ENCODE peak calls at places on chromosomes 6 and 20, in nine cellular contexts. N is kidney; J is mesenchymal stem cell; G is neuronal stem cell; I is cardiac muscle cell; R is fibroblast of lung; Z is effector memory CD4-positive, alpha-beta T cell; B is ascending aorta; T is mammary epithelial cell. V is an unnamed sample.

GRCh38 chr6:146898069-146898887 is 299.5 kb downstream of the ADGB start:
- DNase-seq in N (no peak), Z (no peak), G (no peak), J (no peak), I (no peak), B (no peak), T (no peak), R (no peak), V (no peak)

GRCh38 chr20:53224851-53225250 is 252.7 kb downstream of the TSHZ2 start:
- DNase-seq in T (no peak), N (no peak), I (no peak), R (peak; percentile 84), J (peak; percentile 53), G (no peak), Z (no peak), B (no peak), V (no peak)

GRCh38 chr6:106087548-106088325 is 1.6 kb downstream of the PRDM1 start:
- DNase-seq in I (peak; percentile 5), B (no peak), T (peak; percentile 60), R (peak; percentile 85), Z (no peak), J (peak; percentile 86), N (no peak), G (no peak), V (no peak)

GRCh38 chr20:14406495-14406894 is 69.1 kb upstream of the FLRT3 start:
- DNase-seq in J (no peak), R (peak; percentile 56), T (peak; percentile 72), I (no peak), G (no peak), N (no peak), B (no peak), Z (no peak), V (no peak)

GRCh38 chr6:3385660-3386151 is 71.1 kb downstream of the SLC22A23 start:
- DNase-seq in T (no peak), J (no peak), R (peak; percentile 13), I (no peak), G (no peak), N (no peak), Z (no peak), B (peak; percentile 61), V (no peak)

GRCh38 chr6:11482616-11483015 is 54.9 kb upstream of the TMEM170B start:
- DNase-seq in Z (no peak), G (no peak), T (no peak), I (no peak), N (no peak), B (no peak), R (no peak), J (peak; percentile 39), V (no peak)

GRCh38 chr6:68994561-68994960 is 359.5 kb downstream of the ADGRB3 start:
- DNase-seq in Z (no peak), N (no peak), J (no peak), T (no peak), G (no peak), B (no peak), I (no peak), R (no peak), V (no peak)

GRCh38 chr6:52503853-52504777 is 72.7 kb downstream of the TRAM2 start:
- DNase-seq in T (peak; percentile 99), J (peak; percentile 91), I (no peak), N (peak; percentile 98), R (peak; percentile 87), G (no peak), Z (no peak), B (peak; percentile 93), V (peak; percentile 86)

GRCh38 chr6:2958331-2958711 is 13.0 kb downstream of the SERPINB6 start:
- DNase-seq in I (no peak), B (peak; percentile 67), T (no peak), Z (no peak), R (no peak), J (no peak), G (no peak), N (no peak), V (no peak)

GRCh38 chr6:129472239-129472638 is 237.7 kb downstream of the ARHGAP18 start:
- DNase-seq in B (no peak), T (no peak), R (no peak), I (no peak), J (no peak), G (no peak), Z (no peak), N (no peak), V (no peak)

GRCh38 chr20:38790210-38791053 is 15.1 kb upstream of the PPP1R16B start:
- DNase-seq in G (no peak), N (no peak), J (peak; percentile 9), T (peak; percentile 77), B (no peak), Z (no peak), R (peak; percentile 31), I (peak; percentile 60), V (no peak)

GRCh38 chr6:139568956-139569538 is 194.6 kb upstream of the CITED2 start:
- DNase-seq in G (no peak), B (no peak), Z (no peak), I (no peak), J (peak; percentile 84), N (no peak), R (peak; percentile 92), T (peak; percentile 65), V (no peak)

GRCh38 chr20:54197621-54198604 is 10.0 kb upstream of the PFDN4 start:
- DNase-seq in J (no peak), R (peak; percentile 60), B (no peak), T (peak; percentile 78), G (no peak), I (no peak), Z (no peak), N (no peak), V (no peak)

GRCh38 chr6:165615629-165616028 is 47.4 kb downstream of the PDE10A start:
- DNase-seq in N (no peak), J (peak; percentile 72), Z (no peak), R (peak; percentile 12), B (no peak), I (no peak), T (no peak), G (no peak), V (no peak)
- H3K4me3 ChIP-seq in N (peak overlapping the region; percentile 49), J (peak overlapping the region; percentile 73), Z (no peak overlapping the region), R (no peak overlapping the region), B (no peak overlapping the region), I (no peak overlapping the region), T (no peak overlapping the region), G (no peak overlapping the region), V (no peak overlapping the region)

DNA sequence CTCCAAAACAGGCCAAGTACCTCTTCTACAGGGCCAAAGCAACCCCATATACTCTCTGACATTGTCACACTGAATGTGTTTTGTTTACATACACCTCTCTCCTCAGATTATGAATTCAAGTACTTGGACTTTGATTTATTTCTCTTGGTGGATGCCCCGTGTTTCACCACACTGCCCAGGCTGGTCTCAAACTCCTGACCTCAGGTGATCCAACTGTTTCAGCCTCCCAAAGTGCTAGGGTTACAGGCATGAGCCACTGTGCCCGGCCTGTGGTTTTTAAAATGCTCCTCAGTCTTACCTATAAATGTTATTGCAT is 16.1 kb downstream of the CSNK2A1 start:
- DNase-seq in B (no peak), R (no peak), Z (no peak), I (no peak), T (no peak), G (no peak), N (no peak), J (no peak), V (no peak)
- H3K9me3 ChIP-seq in B (peaks cover 13% of the 10 kb centered on the region), R (no peaks in the 10 kb centered on the region), Z (no peaks in the 10 kb centered on the region), I (no peaks in the 10 kb centered on the region), T (no peaks in the 10 kb centered on the region), G (peaks cover 10% of the 10 kb centered on the region), N (peaks cover 7% of the 10 kb centered on the region), J (peaks cover 11% of the 10 kb centered on the region), V (no peaks in the 10 kb centered on the region)

DNA sequence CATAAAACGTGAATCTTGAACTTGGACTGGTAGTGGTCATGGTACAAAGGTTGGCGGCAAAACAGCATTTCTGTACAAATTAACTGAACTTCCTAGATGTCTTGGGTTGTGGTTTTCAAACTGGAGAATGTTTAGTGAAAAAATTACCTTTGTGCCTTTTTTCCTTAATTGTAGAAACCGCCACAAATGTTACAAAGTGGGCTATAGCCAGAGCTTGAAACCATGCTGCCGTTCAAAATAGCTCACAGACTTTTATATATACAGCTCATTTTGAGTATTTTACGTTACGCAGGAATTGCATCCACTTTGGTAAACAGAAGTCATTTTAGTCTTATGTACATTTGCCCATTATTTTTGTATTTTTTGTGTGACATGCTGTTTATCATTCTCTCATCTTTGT is 1.9 kb downstream of the MYO6 start:
- DNase-seq in N (no peak), R (no peak), Z (no peak), B (no peak), J (peak; percentile 59), T (no peak), I (no peak), G (no peak), V (no peak)
- H3K4me3 ChIP-seq in N (peak overlapping the region; percentile 69), R (no peak overlapping the region), Z (no peak overlapping the region), B (no peak overlapping the region), J (no peak overlapping the region), T (no peak overlapping the region), I (no peak overlapping the region), G (no peak overlapping the region), V (no peak overlapping the region)

DNA sequence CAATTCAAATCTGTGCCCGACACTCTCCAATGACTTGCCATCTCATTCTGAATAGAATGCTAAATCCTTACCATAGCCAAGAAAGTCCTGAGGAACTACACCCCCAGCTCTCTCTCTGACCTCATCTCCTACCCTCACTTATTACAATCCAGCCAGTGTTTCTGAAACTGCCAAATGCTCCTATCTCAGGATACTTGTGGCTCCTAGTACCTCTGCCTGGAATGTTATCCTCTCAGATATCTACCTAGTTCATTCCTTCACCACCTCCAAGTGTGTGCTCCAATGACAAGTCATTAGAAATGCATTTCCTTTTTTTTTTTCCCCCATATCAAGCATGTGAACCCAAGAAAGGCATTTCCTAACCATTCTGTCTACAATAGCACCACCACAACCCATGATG is 24.4 kb downstream of the ZNF184 start:
- DNase-seq in T (no peak), N (no peak), B (no peak), G (no peak), Z (no peak), J (no peak), R (no peak), I (no peak), V (no peak)
- H3K9me3 ChIP-seq in T (peaks cover 57% of the 10 kb centered on the region), N (peaks cover 64% of the 10 kb centered on the region), B (peaks cover 85% of the 10 kb centered on the region), G (peaks cover 40% of the 10 kb centered on the region), Z (peaks cover 46% of the 10 kb centered on the region), J (peaks cover 91% of the 10 kb centered on the region), R (peaks cover 6% of the 10 kb centered on the region), I (peaks cover 11% of the 10 kb centered on the region), V (no peaks in the 10 kb centered on the region)